ENCODE peak calls at places on chromosomes 16 and 17, in six cellular contexts. N, R, H, T, G and W are unnamed samples.

GRCh38 chr17:37167756-37168155 is 208.0 kb upstream of the C17orf78 start:
- ATAC-seq in N (no peak), H (no peak), G (no peak), T (no peak), R (no peak), W (no peak)

GRCh38 chr17:75878174-75878998 is at the start of gene TRIM47:
- ATAC-seq in N (peak), H (peak), G (peak), R (peak), T (peak), W (peak)

GRCh38 chr16:77840093-77840492 is 51.7 kb downstream of the VAT1L start:
- ATAC-seq in R (no peak), T (no peak), N (no peak), G (peak), H (no peak), W (no peak)

GRCh38 chr17:2689411-2690164 is 22.0 kb downstream of the CLUH start:
- ATAC-seq in G (peak), T (no peak), R (peak), N (peak), H (no peak), W (no peak)

GRCh38 chr16:12311309-12311708 is 334.8 kb downstream of the SNX29 start:
- ATAC-seq in H (no peak), N (no peak), R (peak), G (peak), T (no peak), W (no peak)

GRCh38 chr17:81035389-81036127 is 607 bp downstream of the BAIAP2 start:
- ATAC-seq in G (no peak), T (no peak), N (no peak), H (no peak), R (no peak), W (peak)

GRCh38 chr17:2949469-2950044 is 113.8 kb downstream of the OR1D5 start:
- ATAC-seq in H (peak), T (no peak), N (peak), G (no peak), R (peak), W (no peak)

GRCh38 chr17:77405867-77406513 is 265.2 kb downstream of the SEC14L1 start:
- ATAC-seq in T (no peak), N (peak), H (no peak), R (no peak), G (no peak), W (no peak)

GRCh38 chr17:3983945-3984484 is 19.8 kb upstream of the ATP2A3 start:
- ATAC-seq in G (peak), H (peak), R (no peak), N (peak), T (no peak), W (peak)

GRCh38 chr17:5485270-5486205 is at the start of gene DERL2:
- ATAC-seq in H (peak), N (peak), R (peak), T (peak), G (peak), W (peak)

GRCh38 chr17:55272711-55273578 is 8.2 kb downstream of the HLF start:
- ATAC-seq in G (peak), N (no peak), R (no peak), H (peak), T (no peak), W (peak)

GRCh38 chr16:56013962-56014552 is 138.9 kb upstream of the CES5A start:
- ATAC-seq in T (no peak), H (no peak), G (peak), R (peak), N (peak), W (no peak)

GRCh38 chr17:236641-237405 is 55.4 kb upstream of the DOC2B start:
- ATAC-seq in H (no peak), R (peak), T (no peak), N (no peak), G (no peak), W (no peak)

GRCh38 chr17:73155410-73156165 is 9.2 kb upstream of the SSTR2 start:
- ATAC-seq in T (no peak), G (peak), R (peak), N (no peak), H (no peak), W (no peak)

GRCh38 chr17:68199837-68200688 is 47.8 kb upstream of the AMZ2 start:
- ATAC-seq in H (no peak), G (no peak), R (peak), N (no peak), T (no peak), W (no peak)

GRCh38 chr16:56269824-56270684 is 78.8 kb downstream of the GNAO1 start:
- ATAC-seq in G (peak), N (peak), T (peak), R (peak), H (no peak), W (peak)

GRCh38 chr17:45135978-45136791 is 698 bp downstream of the ACBD4 start:
- ATAC-seq in N (no peak), H (no peak), R (no peak), G (no peak), T (no peak), W (no peak)

GRCh38 chr17:51088287-51088686 is 32.4 kb downstream of the SPAG9 start:
- ATAC-seq in N (no peak), T (no peak), G (no peak), H (no peak), R (no peak), W (no peak)

GRCh38 chr17:80990921-80991644 is 558 bp upstream of the CHMP6 start:
- ATAC-seq in H (peak), T (no peak), N (no peak), G (peak), R (peak), W (no peak)

GRCh38 chr17:32936157-32936893 is 8.4 kb downstream of the TMEM98 start:
- ATAC-seq in H (no peak), N (no peak), G (no peak), T (no peak), R (peak), W (no peak)

GRCh38 chr16:50338371-50339231 is 30.2 kb downstream of the BRD7 start:
- ATAC-seq in G (peak), H (no peak), T (no peak), N (no peak), R (no peak), W (no peak)

GRCh38 chr16:30185141-30185682 is 1.8 kb downstream of the CORO1A start:
- ATAC-seq in G (no peak), H (no peak), N (peak), R (no peak), T (no peak), W (no peak)

GRCh38 chr17:28737770-28738679 is 5.8 kb upstream of the TRAF4 start:
- ATAC-seq in T (no peak), H (no peak), N (peak), G (no peak), R (no peak), W (no peak)

GRCh38 chr16:57763290-57764005 is 27.9 kb downstream of the KATNB1 start:
- ATAC-seq in N (no peak), G (no peak), R (no peak), H (no peak), T (no peak), W (no peak)

GRCh38 chr16:8569650-8570338 is 20.5 kb downstream of the TMEM114 start:
- ATAC-seq in R (no peak), G (no peak), H (no peak), N (no peak), T (no peak), W (no peak)

GRCh38 chr17:42459256-42459982 is 741 bp downstream of the ATP6V0A1 start:
- ATAC-seq in G (peak), T (no peak), H (peak), R (peak), N (peak), W (peak)

GRCh38 chr17:42944211-42944610 is 20.0 kb downstream of the AARSD1 start:
- ATAC-seq in R (no peak), N (no peak), G (no peak), T (no peak), H (no peak), W (no peak)

GRCh38 chr17:42246515-42246914 is 29.7 kb downstream of the STAT5B start:
- ATAC-seq in N (no peak), G (no peak), H (peak), R (peak), T (no peak), W (no peak)

GRCh38 chr17:64174686-64175456 is 44.9 kb upstream of the ERN1 start:
- ATAC-seq in T (peak), H (peak), R (no peak), N (peak), G (peak), W (peak)

GRCh38 chr17:3888343-3889171 is 4.3 kb downstream of the CAMKK1 start:
- ATAC-seq in T (no peak), G (no peak), N (no peak), H (no peak), R (no peak), W (peak)

GRCh38 chr17:32807577-32807976 is 69.3 kb downstream of the MYO1D start:
- ATAC-seq in R (no peak), T (no peak), N (no peak), G (no peak), H (no peak), W (no peak)

GRCh38 chr17:74116087-74116717 is 87.3 kb upstream of the RPL38 start:
- ATAC-seq in G (no peak), N (peak), H (no peak), R (no peak), T (no peak), W (no peak)

GRCh38 chr17:64205804-64206203 is 57.3 kb downstream of the TEX2 start:
- ATAC-seq in R (no peak), N (no peak), H (no peak), T (no peak), G (no peak), W (no peak)

GRCh38 chr17:6070280-6070894 is at the start of gene WSCD1:
- ATAC-seq in T (no peak), R (peak), H (peak), G (peak), N (peak), W (peak)

GRCh38 chr17:73546770-73547345 is 97.4 kb downstream of the SDK2 start:
- ATAC-seq in R (peak), T (peak), H (no peak), G (peak), N (peak), W (no peak)

GRCh38 chr17:16486373-16487250 is 5.4 kb downstream of the LRRC75A start:
- ATAC-seq in H (peak), R (no peak), G (peak), T (peak), N (peak), W (peak)

GRCh38 chr17:3556905-3557767 is 476 bp downstream of the TRPV3 start:
- ATAC-seq in T (no peak), G (peak), H (no peak), N (no peak), R (no peak), W (no peak)

GRCh38 chr17:46818929-46819859 is 702 bp upstream of the WNT3 start:
- ATAC-seq in G (peak), H (peak), T (no peak), N (no peak), R (no peak), W (no peak)

GRCh38 chr17:46818319-46818928 is at the start of gene WNT3:
- ATAC-seq in G (peak), H (peak), R (no peak), N (no peak), T (no peak), W (no peak)

GRCh38 chr17:46820592-46821450 is 2.3 kb upstream of the WNT3 start:
- ATAC-seq in R (no peak), N (no peak), H (no peak), T (no peak), G (no peak), W (no peak)

GRCh38 chr17:46821482-46822387 is 3.2 kb upstream of the WNT3 start:
- ATAC-seq in R (peak), G (peak), T (no peak), H (no peak), N (no peak), W (peak)

GRCh38 chr17:46819906-46820351 is 1.4 kb upstream of the WNT3 start:
- ATAC-seq in N (no peak), H (no peak), G (no peak), R (no peak), T (no peak), W (no peak)
- TF ChIP-seq CTCF in N (no peak), H (no peak), G (no peak), R (no peak), T (no peak), W (no peak)

GRCh38 chr17:7139400-7139799 is 24.8 kb upstream of the ASGR2 start:
- ATAC-seq in G (no peak), N (no peak), R (no peak), H (no peak), T (no peak), W (no peak)
- TF ChIP-seq CTCF in G (no peak), N (no peak), R (no peak), H (no peak), T (no peak), W (no peak)

DNA sequence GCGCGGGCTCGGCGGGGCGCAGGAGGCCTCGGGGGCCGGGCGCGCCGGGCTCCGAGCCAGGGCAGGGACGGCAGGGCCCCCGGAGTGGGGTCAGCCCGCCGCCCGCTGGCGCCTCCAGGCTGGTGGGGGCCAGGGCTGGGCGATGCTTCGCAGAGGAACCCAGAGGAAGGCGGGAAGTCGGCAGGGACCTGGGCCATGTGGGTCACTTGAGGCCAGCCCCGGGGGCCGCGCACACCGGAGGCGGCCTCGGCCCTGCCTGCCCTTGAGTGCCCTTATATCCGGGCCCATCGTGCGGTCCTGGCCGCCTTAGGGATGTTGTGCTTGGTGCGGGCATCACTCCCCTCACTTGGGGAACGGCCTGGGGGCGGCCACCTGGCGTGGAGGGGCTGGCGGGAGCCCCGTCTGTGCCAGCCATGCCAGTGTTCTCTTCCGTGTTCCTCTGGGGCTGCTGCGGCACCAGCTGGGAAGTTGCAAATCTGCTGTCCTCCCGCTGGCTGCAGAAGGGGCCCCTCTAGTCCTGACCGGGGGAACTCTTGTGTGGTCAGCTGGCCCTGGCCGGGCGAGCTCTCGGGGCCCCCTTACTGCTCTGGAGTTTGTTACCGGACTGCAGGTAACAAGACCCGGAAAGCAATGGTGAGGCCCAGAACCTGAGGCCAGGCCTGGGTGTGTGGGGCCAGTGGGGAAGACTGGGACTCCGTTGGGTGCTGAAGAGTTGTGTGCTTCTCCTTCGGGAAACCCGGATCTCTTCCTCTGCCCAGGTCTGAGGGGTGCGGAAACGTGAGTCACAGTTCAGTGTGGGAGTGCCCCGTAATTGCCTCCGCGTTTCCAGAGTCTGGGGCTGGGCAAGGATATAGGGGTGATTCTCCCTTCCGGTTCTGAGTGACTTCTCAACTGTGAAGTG is 849 bp downstream of the CAPN15 start:
- ATAC-seq in R (peak), H (peak), T (no peak), N (peak), G (peak), W (peak)
- TF ChIP-seq CTCF in R (no peak), H (no peak), T (no peak), N (no peak), G (no peak), W (no peak)

GRCh38 chr17:15038656-15039055 is 226.5 kb downstream of the PMP22 start:
- ATAC-seq in G (no peak), H (no peak), R (no peak), T (peak), N (peak), W (no peak)
- TF ChIP-seq CTCF in G (no peak), H (no peak), R (no peak), T (no peak), N (no peak), W (no peak)

GRCh38 chr17:65417406-65418221 is 143.8 kb downstream of the AXIN2 start:
- ATAC-seq in N (no peak), H (no peak), G (no peak), R (no peak), T (no peak), W (peak)

GRCh38 chr17:65415991-65416390 is 145.5 kb downstream of the AXIN2 start:
- ATAC-seq in N (no peak), T (no peak), R (no peak), H (no peak), G (no peak), W (no peak)

GRCh38 chr17:65423346-65424140 is 137.9 kb downstream of the AXIN2 start:
- ATAC-seq in N (peak), R (peak), H (peak), G (no peak), T (no peak), W (no peak)

GRCh38 chr17:65413390-65413789 is 148.1 kb downstream of the AXIN2 start:
- ATAC-seq in H (no peak), N (no peak), G (no peak), R (no peak), T (no peak), W (no peak)

DNA sequence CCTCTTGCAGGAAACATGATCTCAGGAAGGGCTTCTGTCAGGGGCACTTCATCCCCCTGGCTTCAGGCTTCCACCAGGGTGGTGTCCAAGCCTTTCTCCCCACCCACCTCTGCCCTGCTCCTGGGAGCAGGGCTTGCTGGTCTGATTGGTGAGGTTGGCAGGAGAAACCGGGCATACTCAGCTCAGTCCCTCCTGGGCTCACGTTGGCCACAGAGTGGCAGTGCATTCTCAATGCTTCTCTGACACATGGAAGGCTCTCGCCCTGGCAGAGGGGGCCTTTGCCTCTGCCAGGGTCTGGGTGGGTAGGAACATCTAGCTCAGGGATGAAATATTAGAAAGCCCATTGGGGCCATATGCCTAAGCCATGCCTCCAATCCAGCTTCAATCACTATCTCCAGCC is 142.8 kb downstream of the AXIN2 start:
- ATAC-seq in H (no peak), N (peak), G (no peak), T (no peak), R (peak), W (no peak)
- TF ChIP-seq CTCF in H (peak), N (no peak), G (no peak), T (no peak), R (peak), W (no peak)

DNA sequence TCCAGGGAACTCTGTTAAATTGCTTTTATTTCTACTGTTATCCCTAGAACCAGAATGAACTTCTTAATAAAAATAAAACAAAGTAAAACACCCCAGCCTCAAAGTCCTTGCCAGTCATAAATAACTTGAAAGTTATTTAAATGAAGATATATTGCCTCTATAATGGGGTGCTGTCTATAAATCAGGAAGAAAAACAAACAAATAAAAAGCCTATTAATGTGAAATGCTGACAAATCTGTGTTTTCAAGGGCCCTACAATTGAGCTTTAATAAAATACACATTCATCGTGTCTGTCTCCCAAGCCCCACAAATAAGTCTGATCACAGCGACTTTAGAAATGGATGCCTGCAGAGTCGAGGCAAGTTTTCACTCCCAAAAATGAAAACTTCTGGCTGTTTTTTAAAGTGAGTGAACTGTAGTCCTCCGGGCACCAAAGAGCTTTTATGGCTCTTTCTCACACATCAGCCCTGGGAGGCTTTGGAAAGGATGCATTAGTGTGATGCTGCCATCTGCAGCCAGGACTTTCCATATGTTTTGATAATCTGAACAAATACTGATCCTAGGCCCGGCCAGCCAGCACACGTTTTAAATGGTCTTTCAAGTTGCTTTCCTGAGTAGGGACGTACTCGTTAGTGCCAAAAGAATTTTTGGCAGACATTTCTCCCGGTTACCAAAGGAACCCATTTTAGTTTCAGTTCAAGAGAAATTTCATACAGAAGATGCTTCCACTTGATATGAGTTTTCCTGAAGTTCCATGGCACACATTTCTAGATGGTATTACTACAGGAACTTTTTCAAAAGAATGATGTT is 16.3 kb downstream of the NACA2 start:
- ATAC-seq in T (no peak), G (no peak), R (peak), H (no peak), N (peak), W (no peak)
- TF ChIP-seq CTCF in T (no peak), G (no peak), R (peak), H (no peak), N (no peak), W (peak)